ENCODE peak calls at places on chromosomes 6 and 20, in four cellular contexts. Q, M, C and S are unnamed samples.

GRCh38 chr6:166567107-166567506 is 19.4 kb downstream of the RAMACL start:
- DNase-seq in Q (peak), M (no peak), C (peak), S (peak)

GRCh38 chr6:34200340-34200971 is 36.2 kb upstream of the HMGA1 start:
- DNase-seq in C (no peak), M (no peak), Q (no peak), S (no peak)

GRCh38 chr6:137982418-137983189 is 115.5 kb downstream of the TNFAIP3 start:
- DNase-seq in C (no peak), M (no peak), Q (no peak), S (no peak)

GRCh38 chr6:74015427-74015826 is 319.4 kb downstream of the CD109 start:
- DNase-seq in Q (peak), M (no peak), C (no peak), S (no peak)

GRCh38 chr6:90483116-90483839 is 103.6 kb downstream of the MAP3K7 start:
- DNase-seq in C (peak), Q (peak), M (no peak), S (no peak)

GRCh38 chr6:45609141-45609638 is 231.5 kb upstream of the SUPT3H start:
- DNase-seq in M (no peak), Q (no peak), C (peak), S (no peak)

GRCh38 chr6:53888931-53889330 is 94.1 kb downstream of the LRRC1 start:
- DNase-seq in Q (peak), M (no peak), C (peak), S (no peak)

GRCh38 chr20:50815162-50815989 is 20.5 kb downstream of the BCAS4 start:
- DNase-seq in C (peak), M (no peak), Q (peak), S (no peak)

GRCh38 chr6:52720301-52720700 is 43.0 kb downstream of the GSTA2 start:
- DNase-seq in C (no peak), Q (no peak), M (no peak), S (no peak)

GRCh38 chr6:79602859-79603258 is 28.3 kb upstream of the SH3BGRL2 start:
- DNase-seq in Q (no peak), C (no peak), M (no peak), S (no peak)

GRCh38 chr6:75230484-75231325 is 12.9 kb downstream of the COX7A2 start:
- DNase-seq in C (peak), Q (peak), M (peak), S (peak)

GRCh38 chr6:158687507-158687906 is 37.7 kb downstream of the SYTL3 start:
- DNase-seq in M (no peak), C (no peak), Q (no peak), S (no peak)

GRCh38 chr6:166958926-166959861 is 2.8 kb upstream of the RNASET2 start:
- DNase-seq in Q (no peak), M (no peak), C (no peak), S (no peak)

GRCh38 chr20:10922941-10923340 is 249.1 kb upstream of the JAG1 start:
- DNase-seq in C (peak), M (no peak), Q (peak), S (peak)

GRCh38 chr6:132054525-132054924 is 103.4 kb upstream of the CCN2 start:
- DNase-seq in Q (peak), C (peak), M (no peak), S (peak)

GRCh38 chr6:122151066-122151465 is 248.4 kb upstream of the HSF2 start:
- DNase-seq in M (no peak), Q (no peak), C (no peak), S (no peak)

GRCh38 chr20:37879003-37879599 is 23.8 kb upstream of the VSTM2L start:
- DNase-seq in Q (no peak), M (no peak), C (no peak), S (no peak)

GRCh38 chr20:16459019-16459700 is 114.1 kb downstream of the KIF16B start:
- DNase-seq in M (peak), Q (peak), C (peak), S (peak)

GRCh38 chr6:117167520-117168271 is 97.7 kb upstream of the VGLL2 start:
- DNase-seq in C (peak), Q (peak), M (no peak), S (peak)

GRCh38 chr20:54350415-54350814 is 125.0 kb upstream of the DOK5 start:
- DNase-seq in Q (no peak), M (no peak), C (peak), S (no peak)

GRCh38 chr6:136468711-136469110 is 81.5 kb downstream of the MAP7 start:
- DNase-seq in M (no peak), C (no peak), Q (no peak), S (no peak)

GRCh38 chr6:23145801-23146200 is 576.4 kb downstream of the HDGFL1 start:
- DNase-seq in C (peak), Q (no peak), M (no peak), S (no peak)

GRCh38 chr6:169174516-169175359 is 78.9 kb downstream of the THBS2 start:
- DNase-seq in Q (no peak), M (no peak), C (no peak), S (no peak)

GRCh38 chr6:161035981-161036263 is 44.4 kb downstream of the MAP3K4 start:
- DNase-seq in M (no peak), C (no peak), Q (no peak), S (no peak)

GRCh38 chr6:161035182-161035980 is 43.8 kb downstream of the MAP3K4 start:
- DNase-seq in Q (no peak), C (no peak), M (no peak), S (no peak)

GRCh38 chr6:161029195-161029809 is 37.7 kb downstream of the MAP3K4 start:
- DNase-seq in C (peak), Q (peak), M (no peak), S (no peak)

GRCh38 chr6:161033667-161034066 is 42.1 kb downstream of the MAP3K4 start:
- DNase-seq in C (no peak), Q (peak), M (no peak), S (peak)

GRCh38 chr6:161031721-161032495 is 40.3 kb downstream of the MAP3K4 start:
- DNase-seq in M (no peak), C (peak), Q (peak), S (peak)
- H3K27ac ChIP-seq in M (no peak), C (peak), Q (peak), S (no peak)

DNA sequence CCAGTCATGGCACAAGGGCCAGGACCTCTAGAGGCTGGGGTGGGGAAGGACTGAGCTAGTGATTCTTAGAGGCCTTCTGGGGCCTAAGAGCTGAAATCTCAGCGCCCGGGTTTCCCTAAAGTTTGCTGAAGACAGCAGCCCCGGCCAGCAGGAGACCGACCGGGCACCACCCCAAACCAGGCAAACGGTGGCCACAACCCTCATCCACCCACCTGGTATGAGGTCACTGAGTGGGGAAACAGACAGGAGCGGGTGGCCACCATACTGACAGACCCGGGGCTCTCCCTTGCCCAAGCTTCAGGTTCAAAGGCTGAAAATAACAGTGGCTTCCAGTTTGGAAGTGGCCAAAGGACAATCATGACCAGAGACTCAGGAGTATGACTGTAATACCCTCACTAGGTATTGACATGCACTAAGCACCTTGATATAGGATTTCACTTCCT is 35.0 kb upstream of the ID1 start:
- DNase-seq in M (no peak), C (no peak), Q (no peak), S (no peak)
- TF ChIP-seq CTCF in M (no peak), C (no peak), Q (no peak), S (no peak)

DNA sequence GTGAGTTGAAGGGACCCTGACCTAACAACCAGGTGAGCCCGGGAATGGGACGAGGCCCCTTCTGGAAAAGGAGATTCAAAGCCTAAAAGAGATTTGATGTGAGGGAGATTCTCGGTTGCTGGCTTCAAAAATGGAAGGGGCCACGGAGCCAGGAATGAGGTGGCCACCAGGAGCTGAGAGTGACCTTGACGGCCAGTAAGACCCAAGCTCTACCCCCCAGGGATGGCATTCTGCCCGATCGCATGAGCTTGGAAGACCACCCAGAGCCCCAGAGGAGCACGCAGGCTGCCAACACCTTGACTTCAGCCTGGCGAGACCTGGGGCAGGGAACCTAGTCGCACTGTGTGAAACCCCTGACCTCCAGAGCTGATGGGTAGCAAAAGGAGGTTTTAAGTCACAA is 163.9 kb downstream of the BMP7 start:
- DNase-seq in C (no peak), M (no peak), Q (no peak), S (no peak)
- H3K27ac ChIP-seq in C (no peak), M (no peak), Q (no peak), S (no peak)

GRCh38 chr20:62953839-62954703 is 1.6 kb downstream of the SLC17A9 start:
- DNase-seq in Q (no peak), C (peak), M (no peak), S (no peak)
- TF ChIP-seq CTCF in Q (no peak), C (no peak), M (no peak), S (no peak)

DNA sequence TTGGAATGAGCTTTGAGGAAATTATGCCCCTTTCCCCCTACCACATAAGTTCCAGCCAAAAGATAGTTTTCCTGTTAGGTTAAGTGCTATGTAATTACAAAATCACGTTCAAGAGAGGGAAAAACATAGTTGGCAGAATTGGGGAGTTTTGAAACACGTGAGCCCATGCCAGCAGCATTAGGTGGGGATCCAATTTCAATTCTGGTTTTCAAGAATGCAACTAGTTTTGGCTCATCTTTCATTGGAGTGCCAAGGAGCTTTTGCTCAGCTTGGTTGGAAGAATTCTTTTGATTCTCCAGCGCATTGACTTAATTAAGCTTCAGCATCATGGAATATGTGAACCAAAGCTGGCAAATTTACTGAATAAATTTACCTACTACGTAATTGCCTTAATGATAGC is 95.9 kb downstream of the SAMD5 start:
- DNase-seq in C (no peak), M (no peak), Q (no peak), S (no peak)
- H3K27ac ChIP-seq in C (no peak), M (no peak), Q (no peak), S (no peak)

DNA sequence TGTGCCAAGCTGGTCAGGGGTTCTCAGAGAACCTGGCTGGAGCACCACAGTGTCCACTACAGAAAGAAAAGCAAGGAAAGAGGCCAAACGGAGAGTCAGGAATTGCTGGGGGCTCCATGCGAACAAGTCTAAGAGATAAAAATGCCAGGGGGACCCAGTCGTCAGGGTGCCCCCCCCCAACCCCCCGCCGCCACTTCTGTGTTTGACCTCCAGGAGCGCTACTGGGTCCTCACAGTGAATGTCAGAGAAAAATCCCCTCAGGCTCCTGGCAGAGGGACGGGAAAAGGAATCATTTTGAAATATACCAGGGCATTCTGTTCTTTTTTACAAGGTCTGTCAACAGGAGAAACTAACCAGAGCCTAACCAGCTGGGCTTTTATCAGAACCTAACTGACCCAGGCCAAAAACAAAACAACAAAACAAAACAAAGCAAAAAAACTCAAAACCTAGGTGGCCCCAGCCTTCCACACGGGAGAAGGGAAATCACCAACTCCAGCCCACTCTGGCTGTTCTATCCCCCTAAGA is 17.9 kb upstream of the NELFCD start:
- DNase-seq in C (no peak), M (no peak), Q (no peak), S (no peak)
- TF ChIP-seq CTCF in C (no peak), M (no peak), Q (no peak), S (no peak)

DNA sequence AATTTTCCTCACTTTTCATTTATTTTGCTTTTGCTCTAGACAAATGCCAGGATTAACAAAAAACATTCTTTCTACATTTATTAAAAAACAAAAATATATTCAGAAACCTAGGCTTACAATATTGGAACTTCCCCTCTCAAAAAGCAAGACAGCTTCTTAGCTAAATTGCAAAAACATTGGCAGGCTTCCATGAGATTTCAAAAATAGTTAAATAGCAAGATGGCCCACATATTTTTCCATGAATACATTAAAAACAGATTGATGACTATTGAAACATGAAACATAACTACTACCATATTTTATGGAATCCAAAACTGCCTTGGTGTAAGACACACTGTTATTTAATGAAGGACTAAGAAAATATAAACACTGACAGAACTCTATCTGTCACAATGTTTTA is 92.0 kb downstream of the LY86 start:
- DNase-seq in C (no peak), M (no peak), Q (no peak), S (no peak)
- H3K27ac ChIP-seq in C (no peak), M (no peak), Q (no peak), S (no peak)

GRCh38 chr6:1263850-1264377 is 48.0 kb upstream of the FOXQ1 start:
- DNase-seq in C (no peak), Q (no peak), M (no peak), S (no peak)

GRCh38 chr6:1262704-1263038 is 49.2 kb upstream of the FOXQ1 start:
- DNase-seq in C (no peak), Q (no peak), M (no peak), S (no peak)

GRCh38 chr6:1266686-1267056 is 45.2 kb upstream of the FOXQ1 start:
- DNase-seq in Q (no peak), M (no peak), C (no peak), S (no peak)

GRCh38 chr6:1264619-1265445 is 47.1 kb upstream of the FOXQ1 start:
- DNase-seq in M (no peak), C (no peak), Q (no peak), S (no peak)

DNA sequence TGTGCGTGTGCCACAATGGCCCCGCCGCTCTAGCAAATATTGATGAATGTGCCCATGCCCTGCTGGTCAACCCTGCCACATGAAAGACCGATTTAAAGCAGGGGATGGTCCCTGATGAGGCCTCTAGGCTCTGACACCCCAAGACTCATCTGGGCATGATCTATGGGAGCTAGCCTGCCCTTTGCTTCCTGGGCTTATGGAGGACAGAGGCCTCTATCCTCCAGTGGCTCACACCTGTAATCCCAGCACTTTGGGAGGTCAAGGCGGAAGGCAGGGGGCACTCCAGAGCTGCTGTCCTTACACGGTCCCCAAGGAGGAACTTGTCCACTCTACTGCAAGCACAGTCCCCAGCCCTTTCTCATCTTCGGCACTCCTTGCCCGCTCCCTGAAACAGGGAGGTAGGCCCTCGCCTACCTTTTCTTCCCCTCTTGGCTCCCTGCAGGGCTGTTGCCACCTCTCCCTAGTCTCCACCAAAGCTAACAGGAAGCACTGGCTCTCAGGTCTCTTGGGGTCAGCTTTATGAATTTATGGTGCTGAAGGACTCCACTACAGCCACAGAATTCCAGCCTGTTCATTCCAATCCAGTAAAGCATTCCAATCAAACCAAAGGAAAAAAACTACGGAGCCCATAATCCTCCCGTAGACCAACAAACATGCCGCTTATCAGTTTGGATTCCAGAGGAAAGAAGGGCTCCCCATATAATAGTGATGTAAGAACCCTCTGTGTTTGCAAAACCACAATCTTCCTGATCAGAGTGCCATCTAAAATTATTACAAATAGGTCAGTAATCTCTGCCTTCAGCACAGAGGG is 48.7 kb upstream of the FOXQ1 start:
- DNase-seq in C (no peak), M (no peak), Q (no peak), S (no peak)
- TF ChIP-seq CTCF in C (no peak), M (no peak), Q (no peak), S (no peak)